ENCODE peak calls at places on chromosome 3, in four cellular contexts. Y is GM12891, I is coronary artery, B is NCI-H2081. A is an unnamed sample.

GRCh38 chr3:134542287-134542686 is 56.4 kb downstream of the CEP63 start:
- DNase-seq in Y (no peak), B (no peak), I (no peak), A (no peak)

GRCh38 chr3:12413721-12414255 is 70.5 kb upstream of the TSEN2 start:
- DNase-seq in B (no peak), Y (no peak), I (no peak), A (no peak)

GRCh38 chr3:8970971-8971589 is 7.8 kb upstream of the RAD18 start:
- DNase-seq in Y (no peak), I (no peak), B (peak), A (no peak)

GRCh38 chr3:71468311-71469130 is 115.0 kb downstream of the FOXP1 start:
- DNase-seq in B (no peak), Y (no peak), I (no peak), A (no peak)

GRCh38 chr3:126135398-126136076 is 44.8 kb downstream of the ALDH1L1 start:
- DNase-seq in I (peak), Y (no peak), B (no peak), A (peak)

GRCh38 chr3:184765730-184766074 is 46.3 kb upstream of the VPS8 start:
- DNase-seq in Y (peak), I (no peak), B (no peak), A (no peak)

GRCh38 chr3:152419748-152420147 is 151.0 kb downstream of the MBNL1 start:
- DNase-seq in B (no peak), Y (no peak), I (no peak), A (no peak)

GRCh38 chr3:38552364-38552763 is 56.2 kb downstream of the EXOG start:
- DNase-seq in Y (no peak), I (no peak), B (no peak), A (peak)

GRCh38 chr3:69684309-69684981 is 54.8 kb upstream of the MITF start:
- DNase-seq in Y (no peak), I (no peak), B (no peak), A (no peak)

GRCh38 chr3:183494341-183494740 is 61.2 kb downstream of the KLHL6 start:
- DNase-seq in I (peak), Y (no peak), B (peak), A (peak)

GRCh38 chr3:58157649-58158048 is 53.1 kb downstream of the DNASE1L3 start:
- DNase-seq in Y (no peak), B (no peak), I (no peak), A (no peak)

GRCh38 chr3:4497884-4498283 is 4.7 kb downstream of the ITPR1 start:
- DNase-seq in I (no peak), Y (no peak), B (no peak), A (no peak)

GRCh38 chr3:10945683-10946287 is 46.8 kb upstream of the SLC6A1 start:
- DNase-seq in I (no peak), Y (peak), B (peak), A (peak)